ENCODE peak calls at places on chromosomes 4 and X, in seven cellular contexts. D is fibroblast of mammary gland, O is WTC11, G is GM12878, W is fibroblast of pulmonary artery, N is foreskin fibroblast, B is left lung. P is an unnamed sample.

GRCh38 chrX:15242899-15243555 is 26.9 kb downstream of the ASB9 start:
- DNase-seq in D (peak), O (no peak), G (peak), W (peak), N (peak), B (no peak), P (peak)

GRCh38 chr4:81631958-81632439 is 160.3 kb upstream of the RASGEF1B start:
- DNase-seq in D (peak), O (no peak), G (no peak), W (peak), N (peak), B (no peak), P (peak)

GRCh38 chr4:145307763-145308430 is 127.5 kb upstream of the OTUD4 start:
- DNase-seq in D (no peak), O (no peak), G (no peak), W (no peak), N (no peak), B (no peak), P (no peak)

GRCh38 chrX:136194546-136194945 is 47.2 kb downstream of the FHL1 start:
- DNase-seq in D (no peak), O (no peak), G (no peak), W (no peak), N (no peak), B (no peak), P (no peak)

GRCh38 chr4:137610960-137611359 is 78.7 kb upstream of the PCDH18 start:
- DNase-seq in D (peak), O (peak), G (no peak), W (peak), N (no peak), B (no peak), P (peak)

GRCh38 chr4:104490770-104491395 is 3.8 kb downstream of the CXXC4 start:
- DNase-seq in D (peak), O (peak), G (no peak), W (peak), N (no peak), B (peak), P (peak)

GRCh38 chrX:40755291-40756249 is 20.2 kb upstream of the MED14 start:
- DNase-seq in D (peak), O (no peak), G (no peak), W (peak), N (no peak), B (no peak), P (no peak)

GRCh38 chr4:1530356-1530755 is 124.1 kb upstream of the NKX1-1 start:
- DNase-seq in D (no peak), O (no peak), G (no peak), W (no peak), N (no peak), B (peak), P (no peak)

GRCh38 chrX:38175140-38175539 is 45.5 kb downstream of the SRPX start:
- DNase-seq in D (no peak), O (peak), G (peak), W (no peak), N (no peak), B (no peak), P (peak)

GRCh38 chr4:22897520-22898108 is 204.9 kb downstream of the GBA3 start:
- DNase-seq in D (peak), O (peak), G (no peak), W (peak), N (peak), B (no peak), P (peak)

GRCh38 chr4:72899214-72899613 is 170.3 kb downstream of the COX18 start:
- DNase-seq in D (no peak), O (no peak), G (no peak), W (peak), N (no peak), B (no peak), P (no peak)

GRCh38 chrX:71542411-71542810 is 9.5 kb downstream of the OGT start:
- DNase-seq in D (peak), O (no peak), G (no peak), W (peak), N (peak), B (no peak), P (no peak)

GRCh38 chrX:105701310-105702052 is 120.9 kb upstream of the NRK start:
- DNase-seq in D (peak), O (no peak), G (no peak), W (peak), N (no peak), B (no peak), P (no peak)

GRCh38 chrX:39418132-39418935 is 617.1 kb downstream of the MID1IP1 start:
- DNase-seq in D (no peak), O (no peak), G (no peak), W (peak), N (no peak), B (no peak), P (no peak)

GRCh38 chrX:129714581-129714980 is 24.2 kb upstream of the XPNPEP2 start:
- DNase-seq in D (no peak), O (no peak), G (no peak), W (no peak), N (no peak), B (no peak), P (no peak)

GRCh38 chr4:185093573-185093972 is 49.5 kb upstream of the SLC25A4 start:
- DNase-seq in D (no peak), O (no peak), G (no peak), W (no peak), N (no peak), B (no peak), P (no peak)

GRCh38 chr4:101973331-101973730 is 182.8 kb downstream of the BANK1 start:
- DNase-seq in D (no peak), O (no peak), G (no peak), W (no peak), N (no peak), B (no peak), P (no peak)

GRCh38 chrX:44082829-44083228 is 109.6 kb upstream of the NDP start:
- DNase-seq in D (no peak), O (no peak), G (no peak), W (no peak), N (no peak), B (no peak), P (no peak)

GRCh38 chr4:52983563-52984303 is 121.6 kb downstream of the RASL11B start:
- DNase-seq in D (peak), O (no peak), G (no peak), W (peak), N (no peak), B (no peak), P (peak)

GRCh38 chrX:107429090-107429489 is 20.4 kb upstream of the FRMPD3 start:
- DNase-seq in D (peak), O (peak), G (no peak), W (peak), N (no peak), B (no peak), P (peak)

GRCh38 chr4:8162625-8163024 is 4.0 kb upstream of the ABLIM2 start:
- DNase-seq in D (no peak), O (no peak), G (no peak), W (no peak), N (no peak), B (peak), P (no peak)

GRCh38 chr4:141339386-141339785 is 118.7 kb downstream of the ZNF330 start:
- DNase-seq in D (no peak), O (no peak), G (no peak), W (no peak), N (no peak), B (no peak), P (no peak)

GRCh38 chr4:74438661-74439060 is 6.3 kb upstream of the AREG start:
- DNase-seq in D (no peak), O (no peak), G (no peak), W (no peak), N (no peak), B (no peak), P (no peak)

GRCh38 chrX:4550018-4550417 is 836.6 kb upstream of the PRKX start:
- DNase-seq in D (no peak), O (peak), G (no peak), W (no peak), N (no peak), B (no peak), P (no peak)
- TF ChIP-seq CTCF in D (no peak), O (no peak), G (peak), W (no peak), N (no peak), B (no peak), P (peak)

GRCh38 chr4:2696423-2696822 is 59.7 kb downstream of the TNIP2 start:
- DNase-seq in D (no peak), O (no peak), G (peak), W (no peak), N (no peak), B (no peak), P (peak)
- TF ChIP-seq CTCF in D (no peak), O (no peak), G (peak), W (no peak), N (no peak), B (no peak), P (no peak)

DNA sequence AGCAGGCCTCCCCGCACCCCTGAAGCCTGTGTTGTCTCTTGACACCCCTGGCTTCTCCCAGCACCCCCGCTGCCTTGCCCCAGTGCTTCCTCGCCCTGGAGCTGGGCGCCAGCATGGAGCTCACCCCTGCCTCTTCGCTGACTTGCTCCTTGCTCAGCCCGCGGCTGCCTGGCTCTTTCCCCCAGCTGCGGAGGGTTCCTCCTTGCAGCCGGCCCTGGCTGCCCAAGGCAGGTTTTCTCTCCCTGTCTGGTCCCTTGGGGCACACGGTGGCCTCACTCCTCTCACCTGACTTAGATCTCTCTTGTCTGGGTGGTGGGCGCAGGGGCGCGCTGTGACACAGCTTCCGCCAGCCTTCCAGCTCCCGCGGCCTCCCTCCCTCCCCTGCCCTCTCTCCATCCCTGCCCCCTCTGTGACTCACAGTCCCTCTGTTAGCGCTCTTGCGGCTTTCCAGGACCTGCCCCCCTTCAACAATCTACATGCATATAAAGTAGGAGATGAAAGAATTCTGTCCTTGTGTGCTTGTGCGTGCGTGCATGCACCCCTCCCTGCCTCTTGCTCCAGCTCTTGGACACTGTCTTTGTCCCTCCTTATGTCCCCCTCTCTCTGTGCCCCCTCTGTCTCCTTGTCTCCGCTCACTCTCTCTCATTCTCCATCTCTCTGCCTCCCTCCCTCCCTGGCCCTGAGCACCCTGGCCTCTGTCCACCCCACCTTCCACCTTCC is 2.2 kb downstream of the PLXNB3 start:
- DNase-seq in D (peak), O (no peak), G (no peak), W (peak), N (peak), B (peak), P (no peak)
- TF ChIP-seq CTCF in D (no peak), O (no peak), G (no peak), W (no peak), N (no peak), B (no peak), P (no peak)

GRCh38 chrX:17525266-17525665 is 150.3 kb downstream of the NHS start:
- DNase-seq in D (peak), O (no peak), G (no peak), W (peak), N (no peak), B (no peak), P (no peak)

GRCh38 chrX:17529349-17529748 is 154.3 kb downstream of the NHS start:
- DNase-seq in D (no peak), O (no peak), G (no peak), W (no peak), N (no peak), B (no peak), P (no peak)

GRCh38 chrX:17525762-17526555 is 151.0 kb downstream of the NHS start:
- DNase-seq in D (peak), O (no peak), G (no peak), W (no peak), N (peak), B (no peak), P (no peak)

GRCh38 chrX:17527932-17528331 is 152.9 kb downstream of the NHS start:
- DNase-seq in D (no peak), O (no peak), G (no peak), W (no peak), N (no peak), B (no peak), P (no peak)

DNA sequence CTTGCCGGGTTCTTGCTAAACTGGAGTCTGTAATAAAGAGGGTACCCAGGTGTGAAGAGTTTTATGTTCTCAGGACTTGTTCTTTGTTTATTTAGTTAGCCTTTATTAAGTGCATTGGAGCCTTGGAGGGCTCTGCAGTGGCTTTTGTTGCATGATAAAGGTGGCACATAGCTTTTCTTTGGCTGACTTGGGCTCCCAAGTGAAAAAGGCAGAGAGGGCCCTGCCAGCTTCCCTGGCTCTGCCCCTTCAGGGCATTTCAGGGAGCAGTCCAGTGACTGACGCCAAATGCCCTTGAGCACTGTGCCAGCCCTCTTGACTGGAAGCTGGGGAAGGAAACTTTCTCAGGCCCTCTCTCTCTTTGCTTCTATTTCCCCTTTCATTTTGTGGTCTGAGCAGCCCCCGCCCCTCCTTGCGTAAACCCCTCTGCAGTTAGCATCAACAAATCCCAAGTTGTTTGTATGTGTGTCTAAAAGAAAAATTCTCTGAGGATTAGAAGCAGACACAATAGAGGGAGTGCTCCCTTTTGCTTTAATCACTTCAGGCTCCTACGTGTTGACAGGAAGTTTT is 152.2 kb downstream of the NHS start:
- DNase-seq in D (no peak), O (no peak), G (no peak), W (peak), N (no peak), B (peak), P (no peak)
- TF ChIP-seq CTCF in D (no peak), O (no peak), G (no peak), W (no peak), N (no peak), B (no peak), P (no peak)

GRCh38 chr4:98748609-98749008 is 90.2 kb upstream of the TSPAN5 start:
- DNase-seq in D (no peak), O (no peak), G (no peak), W (no peak), N (no peak), B (no peak), P (no peak)
- TF ChIP-seq CTCF in D (no peak), O (no peak), G (no peak), W (no peak), N (no peak), B (no peak), P (no peak)

GRCh38 chr4:134470544-134470943 is 269.0 kb upstream of the PABPC4L start:
- DNase-seq in D (peak), O (peak), G (no peak), W (peak), N (no peak), B (no peak), P (no peak)
- TF ChIP-seq CTCF in D (no peak), O (peak), G (peak), W (peak), N (no peak), B (no peak), P (peak)